ENCODE peak calls at places on chromosome 18, in seven cellular contexts. C, H, G, F, O, L and R are unnamed samples.

GRCh38 chr18:1559563-1559962 is 654.9 kb downstream of the ADCYAP1 start:
- DNase-seq in O (peak; percentile 5), H (no peak), F (no peak), C (no peak), L (no peak), G (no peak), R (no peak)

GRCh38 chr18:1002653-1003178 is 98.0 kb downstream of the ADCYAP1 start:
- DNase-seq in O (peak; percentile 60), L (no peak), H (no peak), G (no peak), C (no peak), F (no peak), R (no peak)

GRCh38 chr18:35174093-35174731 is 66.6 kb upstream of the ZNF397 start:
- DNase-seq in L (no peak), G (no peak), C (peak; percentile 23), O (no peak), H (no peak), F (no peak), R (no peak)

GRCh38 chr18:65725421-65726050 is 25.3 kb upstream of the CDH7 start:
- DNase-seq in O (no peak), C (no peak), G (no peak), L (no peak), F (no peak), H (peak; percentile 28), R (no peak)

GRCh38 chr18:49813071-49813320 is 337 bp downstream of the ACAA2 start:
- DNase-seq in G (peak; percentile 52), H (peak; percentile 24), L (no peak), O (peak; percentile 36), F (peak; percentile 87), C (peak; percentile 38), R (peak; percentile 31)

GRCh38 chr18:74498712-74499629 is 2.8 kb downstream of the CNDP2 start:
- DNase-seq in H (no peak), C (no peak), O (no peak), L (no peak), G (no peak), F (peak; percentile 90), R (peak; percentile 46)

GRCh38 chr18:74281639-74282358 is 10.0 kb downstream of the CYB5A start:
- DNase-seq in C (no peak), F (no peak), G (no peak), O (peak; percentile 69), L (no peak), H (no peak), R (no peak)

GRCh38 chr18:42092848-42093247 is 137.8 kb downstream of the PIK3C3 start:
- DNase-seq in O (no peak), G (no peak), H (no peak), F (no peak), L (no peak), C (no peak), R (no peak)

GRCh38 chr18:26656944-26657536 is 108.7 kb upstream of the KCTD1 start:
- DNase-seq in C (peak; percentile 73), L (no peak), F (peak; percentile 95), G (peak; percentile 84), O (peak; percentile 63), H (peak; percentile 57), R (no peak)

GRCh38 chr18:4455113-4455811 is at the start of gene DLGAP1:
- DNase-seq in F (peak; percentile 86), O (peak; percentile 7), H (peak; percentile 63), L (no peak), C (peak; percentile 14), G (peak; percentile 56), R (no peak)

GRCh38 chr18:75127143-75128021 is 81.6 kb downstream of the PTGR3 start:
- DNase-seq in L (no peak), C (no peak), O (no peak), H (no peak), G (no peak), F (peak; percentile 64), R (no peak)

GRCh38 chr18:9755603-9756002 is 47.5 kb downstream of the RAB31 start:
- DNase-seq in H (no peak), F (no peak), C (no peak), G (no peak), L (no peak), O (peak; percentile 60), R (no peak)

GRCh38 chr18:25166113-25166512 is 185.9 kb downstream of the ZNF521 start:
- DNase-seq in L (no peak), H (no peak), G (no peak), O (no peak), F (no peak), C (no peak), R (no peak)

GRCh38 chr18:63683152-63683551 is 19.6 kb upstream of the SERPINB11 start:
- DNase-seq in L (no peak), F (no peak), G (no peak), H (no peak), O (peak; percentile 68), C (no peak), R (no peak)

GRCh38 chr18:45658756-45659155 is 43.5 kb downstream of the SLC14A2 start:
- DNase-seq in H (no peak), O (peak; percentile 8), G (no peak), C (no peak), L (no peak), F (no peak), R (no peak)

GRCh38 chr18:25736516-25736915 is 353.9 kb downstream of the SS18 start:
- DNase-seq in C (no peak), H (no peak), F (no peak), L (no peak), O (no peak), G (no peak), R (no peak)

GRCh38 chr18:7545734-7546133 is 21.4 kb upstream of the PTPRM start:
- DNase-seq in H (no peak), O (peak; percentile 81), C (no peak), G (no peak), L (no peak), F (no peak), R (no peak)

GRCh38 chr18:28647961-28648360 is 471.0 kb upstream of the CDH2 start:
- DNase-seq in F (no peak), C (no peak), O (no peak), G (no peak), H (no peak), L (no peak), R (no peak)

GRCh38 chr18:23415530-23415929 is 37.6 kb upstream of the RIOK3 start:
- DNase-seq in H (no peak), L (no peak), G (no peak), C (no peak), O (no peak), F (no peak), R (no peak)

GRCh38 chr18:54946149-54946581 is 13.1 kb downstream of the CCDC68 start:
- DNase-seq in G (no peak), F (no peak), O (peak; percentile 49), H (no peak), L (no peak), C (peak; percentile 32), R (no peak)

GRCh38 chr18:73352546-73352945 is 484.8 kb upstream of the NETO1 start:
- DNase-seq in G (no peak), O (peak; percentile 10), H (no peak), C (peak; percentile 16), F (no peak), L (no peak), R (no peak)

DNA sequence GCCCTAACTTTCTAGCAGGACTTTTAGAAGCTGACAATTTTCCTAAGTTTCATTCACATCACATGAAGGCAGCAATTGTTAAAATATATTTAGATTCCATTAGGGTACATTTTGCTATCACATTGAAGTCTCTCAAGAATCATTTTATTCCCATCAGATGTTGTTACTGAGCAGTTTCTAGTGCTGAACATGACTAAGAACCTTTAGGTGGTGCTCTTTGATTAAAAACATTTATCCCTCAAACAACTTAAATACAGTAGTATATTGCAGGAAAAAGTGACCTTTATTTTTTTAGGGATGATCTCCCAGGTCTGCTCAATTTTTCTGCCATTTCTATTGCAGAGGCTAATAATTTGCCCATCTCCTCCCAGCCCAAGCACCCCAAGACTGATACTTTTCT is 22.9 kb upstream of the NARS1 start:
- DNase-seq in C (no peak), F (no peak), L (no peak), G (no peak), H (no peak), O (peak; percentile 58), R (no peak)
- TF ChIP-seq CTCF in C (no peak), F (no peak), L (no peak), G (no peak), H (no peak), O (peak; percentile 34), R (no peak)

GRCh38 chr18:40415821-40416220 is 1539.2 kb upstream of the PIK3C3 start:
- DNase-seq in C (no peak), O (no peak), F (no peak), H (no peak), G (no peak), L (no peak), R (no peak)

GRCh38 chr18:40412410-40412809 is 1542.6 kb upstream of the PIK3C3 start:
- DNase-seq in O (no peak), C (no peak), G (no peak), F (no peak), L (no peak), H (no peak), R (no peak)

GRCh38 chr18:40414155-40414754 is 1540.8 kb upstream of the PIK3C3 start:
- DNase-seq in G (no peak), L (no peak), F (no peak), O (peak; percentile 41), H (no peak), C (no peak), R (no peak)

GRCh38 chr18:40415224-40415791 is 1539.7 kb upstream of the PIK3C3 start:
- DNase-seq in F (no peak), O (no peak), H (no peak), G (no peak), C (no peak), L (no peak), R (no peak)

GRCh38 chr18:40413160-40413559 is 1541.9 kb upstream of the PIK3C3 start:
- DNase-seq in C (no peak), L (no peak), H (no peak), O (peak; percentile 36), G (no peak), F (no peak), R (no peak)
- TF ChIP-seq CTCF in C (no peak), L (no peak), H (peak; percentile 71), O (peak; percentile 43), G (no peak), F (no peak), R (no peak)

GRCh38 chr18:37507239-37507638 is 58.4 kb downstream of the CELF4 start:
- DNase-seq in L (no peak), H (no peak), G (no peak), F (no peak), C (no peak), O (no peak), R (no peak)

GRCh38 chr18:37509600-37509999 is 56.0 kb downstream of the CELF4 start:
- DNase-seq in F (no peak), G (no peak), H (no peak), L (no peak), C (no peak), O (no peak), R (no peak)

GRCh38 chr18:37516361-37516853 is 49.2 kb downstream of the CELF4 start:
- DNase-seq in H (no peak), O (no peak), L (no peak), F (no peak), C (no peak), G (no peak), R (no peak)

GRCh38 chr18:37512400-37512799 is 53.2 kb downstream of the CELF4 start:
- DNase-seq in G (no peak), O (no peak), F (no peak), L (no peak), C (no peak), H (no peak), R (no peak)

GRCh38 chr18:37511933-37512332 is 53.7 kb downstream of the CELF4 start:
- DNase-seq in H (no peak), F (no peak), O (no peak), C (no peak), L (no peak), G (no peak), R (no peak)
- TF ChIP-seq CTCF in H (no peak), F (no peak), O (no peak), C (no peak), L (no peak), G (no peak), R (no peak)

GRCh38 chr18:13611058-13611615 is 115.2 kb downstream of the FAM210A start:
- DNase-seq in G (no peak), H (no peak), L (no peak), O (peak; percentile 68), F (no peak), C (peak; percentile 75), R (peak; percentile 57)
- TF ChIP-seq CTCF in G (no peak), H (no peak), L (no peak), O (no peak), F (no peak), C (no peak), R (no peak)